ENCODE peak calls at places on chromosome 4, in four cellular contexts. One of them, this sample, is unnamed.

GRCh38 chr4:159071178-159071968 is 31.5 kb upstream of the RAPGEF2 start:
- DNase-seq in WTC11: no peak
- DNase-seq in K562: no peak
- DNase-seq in GM12878: no peak
- DNase-seq in this sample: peak; percentile 74

GRCh38 chr4:54109226-54110018 is 9.5 kb downstream of the GSX2 start:
- DNase-seq in WTC11: peak; percentile 33
- DNase-seq in K562: no peak
- DNase-seq in GM12878: no peak
- DNase-seq in this sample: no peak

GRCh38 chr4:177008071-177008835 is 215.5 kb upstream of the VEGFC start:
- DNase-seq in WTC11: no peak
- DNase-seq in K562: no peak
- DNase-seq in GM12878: no peak
- DNase-seq in this sample: no peak

GRCh38 chr4:87872043-87872442 is 39.3 kb downstream of the MEPE start:
- DNase-seq in WTC11: no peak
- DNase-seq in K562: no peak
- DNase-seq in GM12878: no peak
- DNase-seq in this sample: no peak

GRCh38 chr4:48017108-48017527 is 546 bp downstream of the NIPAL1 start:
- DNase-seq in WTC11: peak; percentile 57
- DNase-seq in K562: peak; percentile 35
- DNase-seq in GM12878: no peak
- DNase-seq in this sample: no peak

GRCh38 chr4:74056114-74056857 is 17.8 kb upstream of the CXCL3 start:
- DNase-seq in WTC11: no peak
- DNase-seq in K562: peak; percentile 67
- DNase-seq in GM12878: no peak
- DNase-seq in this sample: no peak

GRCh38 chr4:157221895-157222763 is 1.6 kb downstream of the GRIA2 start:
- DNase-seq in WTC11: peak; percentile 70
- DNase-seq in K562: no peak
- DNase-seq in GM12878: no peak
- DNase-seq in this sample: no peak

GRCh38 chr4:178296669-178297068 is 854.4 kb upstream of the AGA start:
- DNase-seq in WTC11: peak; percentile 14
- DNase-seq in K562: no peak
- DNase-seq in GM12878: no peak
- DNase-seq in this sample: no peak

GRCh38 chr4:7160951-7161440 is 31.3 kb upstream of the SORCS2 start:
- DNase-seq in WTC11: no peak
- DNase-seq in K562: no peak
- DNase-seq in GM12878: no peak
- DNase-seq in this sample: peak; percentile 31

GRCh38 chr4:88600129-88600849 is 8.0 kb downstream of the HERC3 start:
- DNase-seq in WTC11: no peak
- DNase-seq in K562: no peak
- DNase-seq in GM12878: no peak
- DNase-seq in this sample: no peak

GRCh38 chr4:169604131-169604900 is 8.1 kb downstream of the NEK1 start:
- DNase-seq in WTC11: no peak
- DNase-seq in K562: peak; percentile 76
- DNase-seq in GM12878: no peak
- DNase-seq in this sample: no peak

GRCh38 chr4:127930175-127930574 is 34.8 kb downstream of the MFSD8 start:
- DNase-seq in WTC11: no peak
- DNase-seq in K562: no peak
- DNase-seq in GM12878: no peak
- DNase-seq in this sample: no peak

GRCh38 chr4:24519649-24520048 is 64.7 kb downstream of the DHX15 start:
- DNase-seq in WTC11: no peak
- DNase-seq in K562: no peak
- DNase-seq in GM12878: no peak
- DNase-seq in this sample: peak; percentile 18

GRCh38 chr4:73589887-73590801 is 30.1 kb downstream of the RASSF6 start:
- DNase-seq in WTC11: no peak
- DNase-seq in K562: no peak
- DNase-seq in GM12878: peak; percentile 94
- DNase-seq in this sample: no peak

GRCh38 chr4:151721466-151721865 is 39.3 kb downstream of the GATB start:
- DNase-seq in WTC11: no peak
- DNase-seq in K562: no peak
- DNase-seq in GM12878: no peak
- DNase-seq in this sample: no peak

GRCh38 chr4:174631901-174632758 is 109.8 kb upstream of the HPGD start:
- DNase-seq in WTC11: no peak
- DNase-seq in K562: peak; percentile 39
- DNase-seq in GM12878: no peak
- DNase-seq in this sample: peak; percentile 20

GRCh38 chr4:88613417-88613875 is 21.2 kb downstream of the HERC3 start:
- DNase-seq in WTC11: no peak
- DNase-seq in K562: no peak
- DNase-seq in GM12878: no peak
- DNase-seq in this sample: no peak

GRCh38 chr4:6591781-6592180 is 16.8 kb downstream of the MAN2B2 start:
- DNase-seq in WTC11: no peak
- DNase-seq in K562: peak; percentile 43
- DNase-seq in GM12878: no peak
- DNase-seq in this sample: no peak

GRCh38 chr4:107760281-107760947 is 40.4 kb upstream of the PAPSS1 start:
- DNase-seq in WTC11: no peak
- DNase-seq in K562: no peak
- DNase-seq in GM12878: no peak
- DNase-seq in this sample: peak; percentile 23

GRCh38 chr4:61447918-61448317 is 247.8 kb downstream of the ADGRL3 start:
- DNase-seq in WTC11: no peak
- DNase-seq in K562: no peak
- DNase-seq in GM12878: no peak
- DNase-seq in this sample: no peak

DNA sequence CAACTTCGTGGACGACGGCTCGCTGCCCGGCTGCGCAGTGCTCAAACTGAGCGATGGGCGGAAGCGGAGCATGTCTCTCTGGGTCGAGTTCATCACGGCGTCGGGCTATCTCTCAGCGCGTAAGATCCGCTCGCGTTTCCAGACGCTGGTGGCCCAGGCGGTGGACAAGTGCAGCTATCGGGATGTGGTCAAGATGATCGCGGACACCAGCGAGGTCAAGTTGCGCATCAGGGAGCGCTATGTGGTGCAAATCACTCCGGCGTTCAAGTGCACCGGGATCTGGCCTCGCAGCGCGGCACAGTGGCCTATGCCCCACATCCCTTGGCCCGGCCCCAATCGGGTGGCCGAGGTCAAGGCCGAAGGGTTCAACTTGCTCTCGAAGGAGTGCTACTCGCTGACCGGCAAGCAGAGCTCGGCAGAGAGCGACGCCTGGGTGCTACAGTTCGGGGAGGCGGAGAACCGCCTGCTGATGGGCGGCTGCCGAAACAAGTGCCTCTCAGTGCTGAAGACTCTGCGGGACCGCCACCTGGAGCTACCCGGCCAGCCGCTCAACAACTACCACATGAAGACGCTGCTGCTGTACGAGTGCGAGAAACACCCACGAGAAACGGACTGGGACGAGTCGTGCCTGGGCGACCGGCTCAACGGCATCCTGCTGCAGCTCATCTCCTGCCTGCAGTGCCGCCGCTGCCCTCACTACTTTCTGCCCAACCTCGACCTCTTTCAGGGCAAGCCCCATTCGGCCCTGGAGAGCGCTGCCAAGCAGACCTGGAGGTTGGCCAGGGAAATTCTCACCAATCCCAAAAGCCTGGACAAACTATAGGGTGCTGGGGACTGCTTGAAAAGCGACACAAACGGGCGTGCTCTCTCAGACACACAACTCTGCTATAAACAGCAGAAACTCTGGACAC is 1.6 kb downstream of the MAB21L2 start:
- DNase-seq in WTC11: peak; percentile 49
- DNase-seq in K562: no peak
- DNase-seq in GM12878: no peak
- DNase-seq in this sample: no peak
- TF ChIP-seq ETV6 in WTC11: no peak
- TF ChIP-seq ETV6 in K562: no peak
- TF ChIP-seq ETV6 in GM12878: no peak
- TF ChIP-seq ETV6 in this sample: no peak

GRCh38 chr4:187128226-187128625 is 404.6 kb upstream of the FAT1 start:
- DNase-seq in WTC11: no peak
- DNase-seq in K562: no peak
- DNase-seq in GM12878: no peak
- DNase-seq in this sample: no peak
- TF ChIP-seq ETV6 in WTC11: no peak
- TF ChIP-seq ETV6 in K562: no peak
- TF ChIP-seq ETV6 in GM12878: no peak
- TF ChIP-seq ETV6 in this sample: no peak

GRCh38 chr4:4831825-4832224 is 27.6 kb upstream of the MSX1 start:
- DNase-seq in WTC11: no peak
- DNase-seq in K562: no peak
- DNase-seq in GM12878: no peak
- DNase-seq in this sample: no peak

GRCh38 chr4:4825431-4825830 is 34.0 kb upstream of the MSX1 start:
- DNase-seq in WTC11: no peak
- DNase-seq in K562: no peak
- DNase-seq in GM12878: no peak
- DNase-seq in this sample: no peak

GRCh38 chr4:4836044-4836443 is 23.4 kb upstream of the MSX1 start:
- DNase-seq in WTC11: no peak
- DNase-seq in K562: no peak
- DNase-seq in GM12878: no peak
- DNase-seq in this sample: no peak

GRCh38 chr4:4829837-4830236 is 29.6 kb upstream of the MSX1 start:
- DNase-seq in WTC11: no peak
- DNase-seq in K562: no peak
- DNase-seq in GM12878: no peak
- DNase-seq in this sample: no peak

DNA sequence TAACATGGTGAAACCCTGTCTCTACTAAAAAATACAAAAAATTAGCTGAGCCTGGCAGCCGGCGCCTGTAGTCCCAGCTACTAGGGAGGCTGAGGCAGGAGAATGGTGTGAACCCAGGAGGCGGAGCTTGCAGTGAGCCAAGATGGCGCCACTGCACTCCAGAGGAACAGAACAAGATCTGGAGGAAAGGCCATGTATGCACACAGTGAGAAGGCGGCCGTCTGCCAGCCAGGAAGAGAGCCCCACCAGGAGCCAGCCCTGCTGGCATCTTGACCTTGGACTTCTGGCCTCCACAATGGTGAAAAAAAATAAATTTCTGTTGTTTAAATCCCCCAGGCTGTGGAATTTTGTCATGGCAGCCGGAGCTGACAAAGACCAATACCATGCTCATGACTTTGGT is 28.2 kb upstream of the MSX1 start:
- DNase-seq in WTC11: no peak
- DNase-seq in K562: no peak
- DNase-seq in GM12878: no peak
- DNase-seq in this sample: no peak
- TF ChIP-seq ETV6 in WTC11: no peak
- TF ChIP-seq ETV6 in K562: no peak
- TF ChIP-seq ETV6 in GM12878: no peak
- TF ChIP-seq ETV6 in this sample: no peak

GRCh38 chr4:14896656-14897175 is 105.6 kb upstream of the CPEB2 start:
- DNase-seq in WTC11: no peak
- DNase-seq in K562: no peak
- DNase-seq in GM12878: no peak
- DNase-seq in this sample: no peak

GRCh38 chr4:14894392-14895292 is 107.6 kb upstream of the CPEB2 start:
- DNase-seq in WTC11: no peak
- DNase-seq in K562: no peak
- DNase-seq in GM12878: no peak
- DNase-seq in this sample: no peak

GRCh38 chr4:14897217-14897616 is 105.1 kb upstream of the CPEB2 start:
- DNase-seq in WTC11: no peak
- DNase-seq in K562: peak; percentile 11
- DNase-seq in GM12878: no peak
- DNase-seq in this sample: no peak

GRCh38 chr4:14892563-14892962 is 109.7 kb upstream of the CPEB2 start:
- DNase-seq in WTC11: no peak
- DNase-seq in K562: no peak
- DNase-seq in GM12878: no peak
- DNase-seq in this sample: no peak

GRCh38 chr4:14893713-14894112 is 108.6 kb upstream of the CPEB2 start:
- DNase-seq in WTC11: no peak
- DNase-seq in K562: no peak
- DNase-seq in GM12878: no peak
- DNase-seq in this sample: no peak
- TF ChIP-seq ETV6 in WTC11: no peak
- TF ChIP-seq ETV6 in K562: no peak
- TF ChIP-seq ETV6 in GM12878: no peak
- TF ChIP-seq ETV6 in this sample: no peak

DNA sequence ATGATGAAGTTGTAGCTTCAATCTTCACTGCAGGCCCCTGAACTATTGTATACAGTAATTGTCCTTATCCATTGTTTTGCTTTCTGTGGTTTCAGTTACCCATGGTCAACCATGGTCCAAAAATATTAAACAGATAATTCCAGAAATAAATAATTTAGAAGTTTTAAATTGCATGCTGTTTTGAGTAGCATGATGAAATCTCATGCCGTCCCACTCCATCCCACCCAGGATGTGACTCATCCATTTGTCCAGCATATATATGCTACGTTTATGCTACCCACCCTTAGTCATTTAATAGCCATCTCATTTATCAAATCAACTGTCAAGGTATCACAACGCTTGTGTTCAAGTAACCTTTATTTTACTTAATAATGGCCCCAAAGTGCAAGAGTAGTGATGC is 34.5 kb downstream of the IQCM start:
- DNase-seq in WTC11: no peak
- DNase-seq in K562: no peak
- DNase-seq in GM12878: no peak
- DNase-seq in this sample: no peak
- TF ChIP-seq ETV6 in WTC11: no peak
- TF ChIP-seq ETV6 in K562: no peak
- TF ChIP-seq ETV6 in GM12878: no peak
- TF ChIP-seq ETV6 in this sample: no peak

GRCh38 chr4:163273203-163273602 is 59.2 kb downstream of the NPY1R start:
- DNase-seq in WTC11: no peak
- DNase-seq in K562: no peak
- DNase-seq in GM12878: no peak
- DNase-seq in this sample: no peak

GRCh38 chr4:163269156-163269555 is 63.2 kb downstream of the NPY1R start:
- DNase-seq in WTC11: no peak
- DNase-seq in K562: peak; percentile 50
- DNase-seq in GM12878: no peak
- DNase-seq in this sample: no peak

GRCh38 chr4:163271555-163272127 is 60.8 kb downstream of the NPY1R start:
- DNase-seq in WTC11: no peak
- DNase-seq in K562: no peak
- DNase-seq in GM12878: no peak
- DNase-seq in this sample: no peak

GRCh38 chr4:163269874-163270273 is 62.5 kb downstream of the NPY1R start:
- DNase-seq in WTC11: no peak
- DNase-seq in K562: peak; percentile 62
- DNase-seq in GM12878: no peak
- DNase-seq in this sample: no peak

DNA sequence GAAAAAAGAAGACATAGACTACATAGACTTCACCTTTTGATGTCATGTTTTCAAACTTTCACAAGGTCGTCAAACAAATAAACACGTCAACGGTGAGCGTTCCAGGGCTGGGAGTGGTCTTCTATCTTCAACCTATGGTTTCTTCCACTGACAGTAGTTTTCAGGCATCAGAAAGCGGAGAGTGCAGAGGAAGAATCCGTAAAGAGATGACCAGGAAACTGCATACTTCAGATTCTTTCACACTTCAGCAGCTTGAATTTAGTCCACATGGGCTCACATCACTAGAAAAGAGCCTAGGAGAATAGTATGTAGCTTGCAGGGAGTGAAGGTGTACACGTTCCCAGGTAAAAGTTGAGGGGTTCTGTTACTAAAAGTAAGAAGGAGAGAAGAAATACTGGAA is 58.5 kb downstream of the NPY1R start:
- DNase-seq in WTC11: no peak
- DNase-seq in K562: no peak
- DNase-seq in GM12878: no peak
- DNase-seq in this sample: no peak
- TF ChIP-seq ETV6 in WTC11: no peak
- TF ChIP-seq ETV6 in K562: no peak
- TF ChIP-seq ETV6 in GM12878: no peak
- TF ChIP-seq ETV6 in this sample: no peak